ENCODE peak calls at places on chromosome 14, in four cellular contexts. One of them, this sample, is unnamed.

GRCh38 chr14:44567997-44568396 is 60.9 kb upstream of the FSCB start:
- DNase-seq in CD8-positive, alpha-beta T cell: no peak
- DNase-seq in HFF-Myc: no peak
- DNase-seq in upper lobe of right lung: no peak
- DNase-seq in this sample: no peak

GRCh38 chr14:55721353-55721752 is 141.3 kb downstream of the KTN1 start:
- DNase-seq in CD8-positive, alpha-beta T cell: no peak
- DNase-seq in HFF-Myc: peak
- DNase-seq in upper lobe of right lung: no peak
- DNase-seq in this sample: peak

GRCh38 chr14:20608383-20609095 is 17.4 kb upstream of the RNASE12 start:
- DNase-seq in upper lobe of right lung: no peak
- DNase-seq in CD8-positive, alpha-beta T cell: no peak
- DNase-seq in HFF-Myc: no peak
- DNase-seq in this sample: no peak

GRCh38 chr14:76056128-76056527 is 70.6 kb downstream of the IFT43 start:
- DNase-seq in CD8-positive, alpha-beta T cell: no peak
- DNase-seq in HFF-Myc: no peak
- DNase-seq in upper lobe of right lung: no peak
- DNase-seq in this sample: no peak

GRCh38 chr14:33317675-33318074 is 379.0 kb downstream of the NPAS3 start:
- DNase-seq in CD8-positive, alpha-beta T cell: no peak
- DNase-seq in upper lobe of right lung: no peak
- DNase-seq in HFF-Myc: no peak
- DNase-seq in this sample: no peak

GRCh38 chr14:89589400-89590128 is 172.5 kb upstream of the FOXN3 start:
- DNase-seq in HFF-Myc: no peak
- DNase-seq in CD8-positive, alpha-beta T cell: no peak
- DNase-seq in upper lobe of right lung: no peak
- DNase-seq in this sample: no peak

GRCh38 chr14:35365130-35366047 is 39.2 kb downstream of the NFKBIA start:
- DNase-seq in HFF-Myc: no peak
- DNase-seq in upper lobe of right lung: peak
- DNase-seq in CD8-positive, alpha-beta T cell: peak
- DNase-seq in this sample: peak

GRCh38 chr14:100307215-100308111 is 1.2 kb upstream of the SLC25A29 start:
- DNase-seq in CD8-positive, alpha-beta T cell: no peak
- DNase-seq in upper lobe of right lung: peak
- DNase-seq in HFF-Myc: no peak
- DNase-seq in this sample: no peak

GRCh38 chr14:22981090-22982012 is 1.0 kb downstream of the AJUBA start:
- DNase-seq in HFF-Myc: no peak
- DNase-seq in upper lobe of right lung: peak
- DNase-seq in CD8-positive, alpha-beta T cell: peak
- DNase-seq in this sample: no peak

GRCh38 chr14:96277890-96278289 is 21.9 kb downstream of the BDKRB1 start:
- DNase-seq in HFF-Myc: no peak
- DNase-seq in CD8-positive, alpha-beta T cell: no peak
- DNase-seq in upper lobe of right lung: no peak
- DNase-seq in this sample: no peak

GRCh38 chr14:33800735-33801163 is 150.1 kb downstream of the EGLN3 start:
- DNase-seq in CD8-positive, alpha-beta T cell: no peak
- DNase-seq in HFF-Myc: no peak
- DNase-seq in upper lobe of right lung: no peak
- DNase-seq in this sample: no peak

GRCh38 chr14:50865677-50866076 is 6.2 kb upstream of the ABHD12B start:
- DNase-seq in CD8-positive, alpha-beta T cell: no peak
- DNase-seq in upper lobe of right lung: no peak
- DNase-seq in HFF-Myc: no peak
- DNase-seq in this sample: no peak

GRCh38 chr14:57388072-57388471 is 2.3 kb upstream of the NAA30 start:
- DNase-seq in HFF-Myc: no peak
- DNase-seq in CD8-positive, alpha-beta T cell: no peak
- DNase-seq in upper lobe of right lung: no peak
- DNase-seq in this sample: no peak

GRCh38 chr14:24189059-24189375 is 401 bp upstream of the IPO4 start:
- DNase-seq in HFF-Myc: no peak
- DNase-seq in CD8-positive, alpha-beta T cell: no peak
- DNase-seq in upper lobe of right lung: no peak
- DNase-seq in this sample: no peak

DNA sequence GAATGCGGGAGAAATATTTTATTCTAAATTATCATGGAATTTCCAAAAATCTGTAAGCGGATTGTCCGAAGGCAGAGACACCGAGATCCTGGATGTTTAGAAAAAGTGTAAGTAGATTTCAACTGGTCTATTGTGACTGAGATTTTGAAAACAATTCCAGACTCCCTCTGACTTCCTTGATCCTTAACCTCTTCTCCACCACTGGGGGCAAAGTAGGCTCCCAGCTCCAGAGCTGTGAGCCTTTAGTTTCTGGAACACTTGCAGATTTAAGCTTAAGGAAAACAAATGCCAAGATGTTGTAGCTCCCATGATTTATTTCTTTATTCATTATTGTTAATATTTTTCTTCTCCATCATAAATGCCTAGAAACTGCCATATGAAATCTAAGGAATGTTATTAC is 1320.5 kb upstream of the SEL1L start:
- DNase-seq in HFF-Myc: no peak
- DNase-seq in CD8-positive, alpha-beta T cell: no peak
- DNase-seq in upper lobe of right lung: no peak
- DNase-seq in this sample: no peak
- TF ChIP-seq CTCF in HFF-Myc: no peak
- TF ChIP-seq CTCF in CD8-positive, alpha-beta T cell: no peak
- TF ChIP-seq CTCF in upper lobe of right lung: no peak
- TF ChIP-seq CTCF in this sample: no peak

DNA sequence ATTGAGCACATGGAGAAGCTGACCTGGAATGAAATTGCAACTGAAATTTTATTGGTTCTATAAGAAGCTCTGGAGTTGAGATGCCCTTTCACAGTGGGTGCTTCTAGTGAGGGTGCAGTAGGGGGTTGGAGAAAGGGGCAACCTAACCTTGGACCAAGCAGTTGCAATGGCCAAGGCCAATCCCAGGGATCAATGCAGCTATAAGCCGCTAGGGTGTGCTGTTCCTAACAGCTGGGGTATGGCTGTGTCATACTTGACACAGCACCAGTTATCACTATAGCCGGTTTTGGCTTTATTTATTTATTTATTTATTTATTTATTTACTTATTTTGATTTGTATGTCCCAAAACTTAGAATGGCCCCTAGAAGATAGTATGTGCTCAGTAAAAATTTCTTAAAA is 505.9 kb downstream of the FLRT2 start:
- DNase-seq in HFF-Myc: no peak
- DNase-seq in upper lobe of right lung: no peak
- DNase-seq in CD8-positive, alpha-beta T cell: no peak
- DNase-seq in this sample: no peak
- TF ChIP-seq CTCF in HFF-Myc: peak
- TF ChIP-seq CTCF in upper lobe of right lung: peak
- TF ChIP-seq CTCF in CD8-positive, alpha-beta T cell: no peak
- TF ChIP-seq CTCF in this sample: peak

GRCh38 chr14:54564799-54565235 is 2.1 kb upstream of the SAMD4A start:
- DNase-seq in upper lobe of right lung: no peak
- DNase-seq in HFF-Myc: no peak
- DNase-seq in CD8-positive, alpha-beta T cell: no peak
- DNase-seq in this sample: no peak

GRCh38 chr14:54566410-54567223 is at the start of gene SAMD4A:
- DNase-seq in HFF-Myc: peak
- DNase-seq in CD8-positive, alpha-beta T cell: peak
- DNase-seq in upper lobe of right lung: peak
- DNase-seq in this sample: no peak

GRCh38 chr14:54566152-54566409 is 847 bp upstream of the SAMD4A start:
- DNase-seq in CD8-positive, alpha-beta T cell: no peak
- DNase-seq in upper lobe of right lung: no peak
- DNase-seq in HFF-Myc: no peak
- DNase-seq in this sample: no peak

GRCh38 chr14:54564071-54564798 is 2.7 kb upstream of the SAMD4A start:
- DNase-seq in CD8-positive, alpha-beta T cell: no peak
- DNase-seq in HFF-Myc: no peak
- DNase-seq in upper lobe of right lung: no peak
- DNase-seq in this sample: no peak

DNA sequence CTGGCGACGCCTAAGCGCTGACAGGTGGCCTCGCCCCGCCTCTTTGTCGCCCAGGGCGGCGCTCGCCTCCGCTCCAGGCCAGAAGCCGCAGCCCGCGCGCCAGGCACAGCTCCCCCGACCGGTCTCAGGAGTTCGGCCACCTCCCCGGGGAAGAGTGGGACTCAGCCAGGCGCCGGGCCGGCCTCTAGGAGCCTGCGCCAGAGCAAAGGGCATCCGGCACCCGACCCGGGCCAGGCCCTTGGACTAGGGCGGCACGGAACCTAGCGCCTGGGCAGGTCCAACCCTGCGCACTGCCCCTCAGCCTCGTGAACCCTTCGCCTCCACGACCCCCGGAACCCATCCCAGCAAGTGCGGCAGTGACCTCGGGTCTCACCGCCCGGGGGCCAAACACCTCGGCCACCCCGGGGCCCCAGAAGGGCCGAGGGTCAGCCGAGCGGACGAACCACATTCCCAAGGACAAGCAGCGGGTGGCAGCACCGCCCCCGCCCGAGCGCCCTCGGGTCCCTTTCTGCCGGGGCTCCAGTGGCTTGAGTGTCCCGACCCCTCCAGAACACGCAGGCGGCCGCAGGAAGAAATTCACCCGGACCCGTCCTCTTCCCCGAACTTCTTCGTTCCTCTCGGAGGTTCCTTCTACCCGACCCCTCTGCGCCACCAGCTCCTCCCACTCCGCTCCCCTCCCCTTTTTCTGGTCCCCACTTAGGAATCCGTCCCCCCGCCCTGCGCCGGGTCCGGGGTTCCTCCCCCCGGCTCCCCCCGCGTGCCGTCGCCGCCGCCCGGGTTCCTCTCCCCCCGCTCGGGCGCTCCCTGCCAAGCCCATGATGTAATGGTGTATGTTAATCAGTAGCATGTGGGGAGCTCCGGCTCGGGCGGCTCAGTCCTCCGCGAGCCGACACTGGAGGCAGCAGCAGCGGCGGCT is 1.4 kb upstream of the SAMD4A start:
- DNase-seq in HFF-Myc: peak
- DNase-seq in CD8-positive, alpha-beta T cell: peak
- DNase-seq in upper lobe of right lung: peak
- DNase-seq in this sample: peak
- TF ChIP-seq CTCF in HFF-Myc: no peak
- TF ChIP-seq CTCF in CD8-positive, alpha-beta T cell: no peak
- TF ChIP-seq CTCF in upper lobe of right lung: peak
- TF ChIP-seq CTCF in this sample: no peak

GRCh38 chr14:63388766-63389431 is 70.2 kb upstream of the GPHB5 start:
- DNase-seq in upper lobe of right lung: peak
- DNase-seq in CD8-positive, alpha-beta T cell: peak
- DNase-seq in HFF-Myc: peak
- DNase-seq in this sample: no peak

GRCh38 chr14:63393002-63393401 is 74.3 kb upstream of the GPHB5 start:
- DNase-seq in CD8-positive, alpha-beta T cell: no peak
- DNase-seq in upper lobe of right lung: no peak
- DNase-seq in HFF-Myc: no peak
- DNase-seq in this sample: no peak

GRCh38 chr14:63394856-63395255 is 76.1 kb upstream of the GPHB5 start:
- DNase-seq in CD8-positive, alpha-beta T cell: no peak
- DNase-seq in HFF-Myc: no peak
- DNase-seq in upper lobe of right lung: no peak
- DNase-seq in this sample: no peak

GRCh38 chr14:63398952-63399351 is 80.2 kb upstream of the GPHB5 start:
- DNase-seq in upper lobe of right lung: no peak
- DNase-seq in HFF-Myc: no peak
- DNase-seq in CD8-positive, alpha-beta T cell: no peak
- DNase-seq in this sample: no peak

GRCh38 chr14:63394432-63394831 is 75.7 kb upstream of the GPHB5 start:
- DNase-seq in upper lobe of right lung: no peak
- DNase-seq in CD8-positive, alpha-beta T cell: no peak
- DNase-seq in HFF-Myc: no peak
- DNase-seq in this sample: no peak
- TF ChIP-seq CTCF in upper lobe of right lung: no peak
- TF ChIP-seq CTCF in CD8-positive, alpha-beta T cell: no peak
- TF ChIP-seq CTCF in HFF-Myc: no peak
- TF ChIP-seq CTCF in this sample: no peak